ENCODE peak calls at places on chromosome 21, in seven cellular contexts. J is GM23338, R is uterus, S is PC-3, O is pancreas, A is psoas muscle, X is cardiac fibroblast. V is an unnamed sample.

GRCh38 chr21:35324372-35325220 is 275.5 kb upstream of the RUNX1 start:
- DNase-seq in O (no peak), R (no peak), J (no peak), X (peak; percentile 72), A (no peak), S (peak; percentile 56), V (peak; percentile 17)

GRCh38 chr21:33969600-33969999 is 54.0 kb upstream of the ATP5PO start:
- DNase-seq in J (no peak), A (no peak), S (no peak), X (no peak), O (no peak), R (no peak), V (no peak)

GRCh38 chr21:43872549-43873198 is 7.7 kb downstream of the AGPAT3 start:
- DNase-seq in X (no peak), O (no peak), A (no peak), S (no peak), R (no peak), J (no peak), V (no peak)

GRCh38 chr21:32770514-32771133 is 931 bp downstream of the PAXBP1 start:
- DNase-seq in X (peak; percentile 14), O (no peak), A (no peak), R (no peak), J (no peak), S (peak; percentile 5), V (peak; percentile 11)

GRCh38 chr21:22791986-22792560 is 1793.9 kb downstream of the NCAM2 start:
- DNase-seq in J (peak; percentile 76), A (no peak), R (no peak), X (peak; percentile 59), S (peak; percentile 77), O (no peak), V (peak; percentile 50)

GRCh38 chr21:18951291-18952038 is 547.9 kb upstream of the TMPRSS15 start:
- DNase-seq in O (no peak), R (no peak), J (peak; percentile 93), S (peak; percentile 78), A (no peak), X (no peak), V (no peak)

GRCh38 chr21:34989337-34990151 is 59.6 kb downstream of the RUNX1 start:
- DNase-seq in A (no peak), X (no peak), J (no peak), R (no peak), S (no peak), O (no peak), V (no peak)

GRCh38 chr21:22575165-22575584 is 1577.0 kb downstream of the NCAM2 start:
- DNase-seq in O (no peak), R (no peak), S (peak; percentile 47), J (peak; percentile 72), A (no peak), X (no peak), V (no peak)

GRCh38 chr21:34688145-34688544 is 19.4 kb downstream of the CLIC6 start:
- DNase-seq in S (no peak), A (no peak), O (no peak), X (peak; percentile 33), J (peak; percentile 84), R (no peak), V (peak; percentile 29)

DNA sequence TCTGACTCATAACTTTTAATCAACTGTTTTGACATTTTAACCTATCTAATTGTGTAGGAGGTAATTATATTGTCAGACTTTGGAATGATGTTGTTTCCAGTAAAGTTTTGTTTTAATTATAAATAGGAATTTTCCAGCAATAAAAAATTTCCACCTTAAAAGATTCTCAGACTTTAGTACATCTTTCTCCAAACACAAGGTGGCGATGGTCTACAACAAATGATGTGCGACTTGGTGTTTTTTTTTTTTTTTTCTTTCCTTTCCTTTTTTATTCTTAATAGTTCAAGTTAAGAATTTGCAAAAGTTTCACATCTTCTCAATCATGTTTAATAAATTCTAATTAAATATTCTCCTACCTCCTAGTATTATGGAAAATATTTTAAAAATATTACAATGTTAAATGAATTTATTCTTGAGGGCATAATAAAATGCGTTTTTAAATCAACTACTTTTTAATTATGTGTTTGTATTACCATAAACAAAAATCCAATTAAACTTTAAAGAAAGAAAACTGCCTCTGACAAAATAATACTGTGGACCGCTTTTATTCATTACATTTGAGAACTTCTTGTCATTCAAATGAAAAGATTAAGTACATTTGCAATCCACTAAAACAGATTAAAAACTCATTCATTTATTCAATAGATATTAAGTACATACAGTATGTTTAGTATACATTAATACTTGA is 4.4 kb upstream of the ADAMTS1 start:
- DNase-seq in R (no peak), X (peak; percentile 84), A (no peak), J (peak; percentile 81), O (no peak), S (peak; percentile 74), V (peak; percentile 67)
- H3K4me3 ChIP-seq in R (no peak overlapping the region), X (no peak overlapping the region), A (peak overlapping the region; percentile 35), J (no peak overlapping the region), O (no peak overlapping the region), S (no peak overlapping the region), V (no peak overlapping the region)

GRCh38 chr21:41294548-41295231 is 21.9 kb upstream of the FAM3B start:
- DNase-seq in S (no peak), O (no peak), J (no peak), A (no peak), R (no peak), X (no peak), V (no peak)
- TF ChIP-seq CTCF in S (no peak), O (no peak), J (no peak), A (no peak), R (no peak), X (no peak), V (no peak)

GRCh38 chr21:38057626-38058025 is 141.4 kb upstream of the KCNJ6 start:
- DNase-seq in A (no peak), J (no peak), S (no peak), X (no peak), R (no peak), O (no peak), V (no peak)

GRCh38 chr21:38056481-38056880 is 140.2 kb upstream of the KCNJ6 start:
- DNase-seq in O (no peak), J (no peak), A (no peak), X (no peak), R (no peak), S (no peak), V (no peak)

DNA sequence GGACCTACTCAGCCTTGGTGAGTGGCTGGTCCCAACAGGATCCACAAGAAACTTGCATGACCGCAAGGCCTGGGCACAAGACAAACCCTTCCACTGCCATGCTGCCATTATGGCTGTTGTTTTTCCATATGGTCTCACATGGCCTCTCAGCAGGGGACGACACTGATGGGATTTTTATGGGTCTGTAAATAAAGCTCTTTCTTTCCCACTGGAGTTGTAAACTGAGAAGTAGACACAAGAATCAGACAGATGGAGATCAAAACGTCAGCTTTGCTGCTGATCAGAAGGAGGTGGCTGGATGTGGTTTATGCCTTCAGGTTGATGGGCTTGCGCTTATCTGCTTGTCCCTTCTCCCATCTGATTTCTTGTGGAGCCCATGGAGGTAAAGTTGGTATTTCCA is 138.1 kb upstream of the KCNJ6 start:
- DNase-seq in J (no peak), A (no peak), S (no peak), R (no peak), O (no peak), X (no peak), V (no peak)
- H3K4me3 ChIP-seq in J (no peak overlapping the region), A (no peak overlapping the region), S (no peak overlapping the region), R (no peak overlapping the region), O (no peak overlapping the region), X (no peak overlapping the region), V (no peak overlapping the region)

GRCh38 chr21:40466893-40467483 is 380.0 kb downstream of the DSCAM start:
- DNase-seq in O (no peak), A (no peak), R (no peak), J (peak; percentile 32), S (peak; percentile 60), X (peak; percentile 1), V (peak; percentile 60)
- TF ChIP-seq CTCF in O (no peak), A (no peak), R (no peak), J (peak; percentile 62), S (peak; percentile 79), X (no peak), V (peak; percentile 49)

GRCh38 chr21:45108808-45109800 is 34.7 kb downstream of the ADARB1 start:
- DNase-seq in O (no peak), J (no peak), X (no peak), S (no peak), R (no peak), A (no peak), V (no peak)

GRCh38 chr21:45111703-45112102 is 37.3 kb downstream of the ADARB1 start:
- DNase-seq in A (no peak), R (no peak), O (no peak), X (no peak), S (no peak), J (no peak), V (no peak)

GRCh38 chr21:45108034-45108790 is 33.8 kb downstream of the ADARB1 start:
- DNase-seq in J (no peak), S (no peak), R (no peak), X (no peak), A (no peak), O (no peak), V (no peak)

GRCh38 chr21:45110873-45111624 is 36.7 kb downstream of the ADARB1 start:
- DNase-seq in O (no peak), A (no peak), X (no peak), J (no peak), S (no peak), R (no peak), V (peak; percentile 38)

GRCh38 chr21:45109831-45110492 is 35.6 kb downstream of the ADARB1 start:
- DNase-seq in O (no peak), S (no peak), R (no peak), J (no peak), X (no peak), A (no peak), V (no peak)
- H3K4me3 ChIP-seq in O (no peak overlapping the region), S (no peak overlapping the region), R (no peak overlapping the region), J (no peak overlapping the region), X (no peak overlapping the region), A (peak overlapping the region; percentile 39), V (no peak overlapping the region)

DNA sequence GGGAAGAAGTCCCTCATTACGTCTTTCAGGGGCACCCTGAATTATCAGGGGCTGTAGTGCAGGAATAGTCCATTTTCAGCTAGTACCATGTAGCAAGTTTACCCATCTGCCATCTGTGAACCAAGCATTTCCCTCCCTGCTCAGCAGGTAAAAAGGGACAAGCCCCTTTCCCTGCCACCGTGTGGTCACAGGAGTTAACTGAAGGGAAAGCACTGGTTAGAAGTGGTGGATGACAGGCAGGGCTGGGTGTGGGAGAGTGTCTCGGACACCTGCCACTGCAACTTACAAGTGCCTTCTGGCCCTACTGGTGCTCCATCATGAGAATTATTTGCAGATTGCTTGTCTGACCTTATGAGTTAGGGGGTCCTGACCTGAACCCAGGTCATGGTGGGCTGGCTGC is 32.0 kb upstream of the IGSF5 start:
- DNase-seq in S (peak; percentile 38), O (no peak), A (no peak), R (no peak), X (no peak), J (peak; percentile 52), V (no peak)
- TF ChIP-seq CTCF in S (peak; percentile 36), O (no peak), A (no peak), R (no peak), X (no peak), J (no peak), V (no peak)

V was measured in epithelial cell of esophagus.